ENCODE peak calls at places on chromosomes 6 and 20, in ten cellular contexts. One of them, this sample, is unnamed.

GRCh38 chr6:45563092-45563491 is 185.4 kb upstream of the SUPT3H start:
- DNase-seq in heart left ventricle: no peak
- DNase-seq in psoas muscle: no peak
- DNase-seq in sigmoid colon: no peak
- DNase-seq in endothelial cell of umbilical vein: no peak
- DNase-seq in IMR-90: no peak
- DNase-seq in neural progenitor cell: no peak
- DNase-seq in suprapubic skin: no peak
- DNase-seq in A549: no peak
- DNase-seq in stomach: no peak
- DNase-seq in this sample: no peak

GRCh38 chr20:58755062-58755697 is 62.6 kb downstream of the NPEPL1 start:
- DNase-seq in heart left ventricle: no peak
- DNase-seq in psoas muscle: no peak
- DNase-seq in sigmoid colon: no peak
- DNase-seq in endothelial cell of umbilical vein: no peak
- DNase-seq in IMR-90: no peak
- DNase-seq in neural progenitor cell: no peak
- DNase-seq in suprapubic skin: no peak
- DNase-seq in A549: no peak
- DNase-seq in stomach: no peak
- DNase-seq in this sample: no peak

GRCh38 chr6:33566182-33567084 is 13.6 kb downstream of the BAK1 start:
- DNase-seq in heart left ventricle: no peak
- DNase-seq in psoas muscle: no peak
- DNase-seq in sigmoid colon: no peak
- DNase-seq in endothelial cell of umbilical vein: no peak
- DNase-seq in IMR-90: peak
- DNase-seq in neural progenitor cell: no peak
- DNase-seq in suprapubic skin: no peak
- DNase-seq in A549: no peak
- DNase-seq in stomach: no peak
- DNase-seq in this sample: no peak

GRCh38 chr6:143965503-143966171 is 42.4 kb downstream of the PLAGL1 start:
- DNase-seq in heart left ventricle: no peak
- DNase-seq in psoas muscle: no peak
- DNase-seq in sigmoid colon: no peak
- DNase-seq in endothelial cell of umbilical vein: no peak
- DNase-seq in IMR-90: peak
- DNase-seq in neural progenitor cell: no peak
- DNase-seq in suprapubic skin: no peak
- DNase-seq in A549: no peak
- DNase-seq in stomach: no peak
- DNase-seq in this sample: no peak

GRCh38 chr6:87968435-87969278 is 79.0 kb upstream of the SPACA1 start:
- DNase-seq in heart left ventricle: peak
- DNase-seq in psoas muscle: no peak
- DNase-seq in sigmoid colon: no peak
- DNase-seq in endothelial cell of umbilical vein: peak
- DNase-seq in IMR-90: no peak
- DNase-seq in neural progenitor cell: peak
- DNase-seq in suprapubic skin: no peak
- DNase-seq in A549: peak
- DNase-seq in stomach: peak
- DNase-seq in this sample: no peak

GRCh38 chr6:134123666-134124208 is 71.3 kb upstream of the SLC2A12 start:
- DNase-seq in heart left ventricle: no peak
- DNase-seq in psoas muscle: no peak
- DNase-seq in sigmoid colon: no peak
- DNase-seq in endothelial cell of umbilical vein: peak
- DNase-seq in IMR-90: peak
- DNase-seq in neural progenitor cell: peak
- DNase-seq in suprapubic skin: no peak
- DNase-seq in A549: peak
- DNase-seq in stomach: no peak
- DNase-seq in this sample: no peak

GRCh38 chr20:1945134-1945618 is 48.7 kb downstream of the PDYN start:
- DNase-seq in heart left ventricle: peak
- DNase-seq in psoas muscle: peak
- DNase-seq in sigmoid colon: peak
- DNase-seq in endothelial cell of umbilical vein: no peak
- DNase-seq in IMR-90: no peak
- DNase-seq in neural progenitor cell: no peak
- DNase-seq in suprapubic skin: peak
- DNase-seq in A549: no peak
- DNase-seq in stomach: peak
- DNase-seq in this sample: peak

GRCh38 chr6:145271086-145271485 is 464.2 kb downstream of the EPM2A start:
- DNase-seq in heart left ventricle: no peak
- DNase-seq in psoas muscle: no peak
- DNase-seq in sigmoid colon: no peak
- DNase-seq in endothelial cell of umbilical vein: no peak
- DNase-seq in IMR-90: no peak
- DNase-seq in neural progenitor cell: peak
- DNase-seq in suprapubic skin: no peak
- DNase-seq in A549: no peak
- DNase-seq in stomach: no peak
- DNase-seq in this sample: no peak

GRCh38 chr6:150998992-150999975 is 133.8 kb downstream of the MTHFD1L start:
- DNase-seq in heart left ventricle: no peak
- DNase-seq in psoas muscle: no peak
- DNase-seq in sigmoid colon: no peak
- DNase-seq in endothelial cell of umbilical vein: no peak
- DNase-seq in IMR-90: no peak
- DNase-seq in neural progenitor cell: no peak
- DNase-seq in suprapubic skin: no peak
- DNase-seq in A549: no peak
- DNase-seq in stomach: no peak
- DNase-seq in this sample: no peak

GRCh38 chr6:107064579-107065065 is 36.6 kb downstream of the MTRES1 start:
- DNase-seq in heart left ventricle: no peak
- DNase-seq in psoas muscle: no peak
- DNase-seq in sigmoid colon: no peak
- DNase-seq in endothelial cell of umbilical vein: peak
- DNase-seq in IMR-90: peak
- DNase-seq in neural progenitor cell: no peak
- DNase-seq in suprapubic skin: no peak
- DNase-seq in A549: no peak
- DNase-seq in stomach: peak
- DNase-seq in this sample: peak

GRCh38 chr20:36092424-36093024 is 62.0 kb upstream of the EPB41L1 start:
- DNase-seq in heart left ventricle: peak
- DNase-seq in psoas muscle: peak
- DNase-seq in sigmoid colon: no peak
- DNase-seq in endothelial cell of umbilical vein: peak
- DNase-seq in IMR-90: no peak
- DNase-seq in neural progenitor cell: peak
- DNase-seq in suprapubic skin: no peak
- DNase-seq in A549: no peak
- DNase-seq in stomach: peak
- DNase-seq in this sample: peak

GRCh38 chr6:139925894-139926641 is 551.6 kb upstream of the CITED2 start:
- DNase-seq in heart left ventricle: no peak
- DNase-seq in psoas muscle: no peak
- DNase-seq in sigmoid colon: no peak
- DNase-seq in endothelial cell of umbilical vein: no peak
- DNase-seq in IMR-90: peak
- DNase-seq in neural progenitor cell: no peak
- DNase-seq in suprapubic skin: no peak
- DNase-seq in A549: no peak
- DNase-seq in stomach: no peak
- DNase-seq in this sample: no peak

GRCh38 chr20:12030470-12030869 is 112.8 kb downstream of the BTBD3 start:
- DNase-seq in heart left ventricle: no peak
- DNase-seq in psoas muscle: no peak
- DNase-seq in sigmoid colon: no peak
- DNase-seq in endothelial cell of umbilical vein: no peak
- DNase-seq in IMR-90: no peak
- DNase-seq in neural progenitor cell: no peak
- DNase-seq in suprapubic skin: no peak
- DNase-seq in A549: no peak
- DNase-seq in stomach: no peak
- DNase-seq in this sample: no peak

GRCh38 chr6:21158149-21158548 is 435.4 kb upstream of the SOX4 start:
- DNase-seq in heart left ventricle: no peak
- DNase-seq in psoas muscle: no peak
- DNase-seq in sigmoid colon: no peak
- DNase-seq in endothelial cell of umbilical vein: no peak
- DNase-seq in IMR-90: no peak
- DNase-seq in neural progenitor cell: no peak
- DNase-seq in suprapubic skin: no peak
- DNase-seq in A549: no peak
- DNase-seq in stomach: no peak
- DNase-seq in this sample: no peak

GRCh38 chr6:75291744-75292143 is 7.2 kb upstream of the TMEM30A start:
- DNase-seq in heart left ventricle: no peak
- DNase-seq in psoas muscle: no peak
- DNase-seq in sigmoid colon: no peak
- DNase-seq in endothelial cell of umbilical vein: no peak
- DNase-seq in IMR-90: no peak
- DNase-seq in neural progenitor cell: no peak
- DNase-seq in suprapubic skin: no peak
- DNase-seq in A549: no peak
- DNase-seq in stomach: no peak
- DNase-seq in this sample: no peak

GRCh38 chr6:43428874-43429273 is 1.5 kb downstream of the ABCC10 start:
- DNase-seq in heart left ventricle: no peak
- DNase-seq in psoas muscle: no peak
- DNase-seq in sigmoid colon: no peak
- DNase-seq in endothelial cell of umbilical vein: no peak
- DNase-seq in IMR-90: no peak
- DNase-seq in neural progenitor cell: no peak
- DNase-seq in suprapubic skin: no peak
- DNase-seq in A549: no peak
- DNase-seq in stomach: no peak
- DNase-seq in this sample: no peak

GRCh38 chr6:43426928-43427405 is 374 bp upstream of the ABCC10 start:
- DNase-seq in heart left ventricle: no peak
- DNase-seq in psoas muscle: no peak
- DNase-seq in sigmoid colon: no peak
- DNase-seq in endothelial cell of umbilical vein: no peak
- DNase-seq in IMR-90: no peak
- DNase-seq in neural progenitor cell: no peak
- DNase-seq in suprapubic skin: no peak
- DNase-seq in A549: no peak
- DNase-seq in stomach: no peak
- DNase-seq in this sample: no peak

GRCh38 chr6:43432009-43432945 is 4.9 kb downstream of the ABCC10 start:
- DNase-seq in heart left ventricle: no peak
- DNase-seq in psoas muscle: no peak
- DNase-seq in sigmoid colon: no peak
- DNase-seq in endothelial cell of umbilical vein: no peak
- DNase-seq in IMR-90: no peak
- DNase-seq in neural progenitor cell: no peak
- DNase-seq in suprapubic skin: no peak
- DNase-seq in A549: no peak
- DNase-seq in stomach: no peak
- DNase-seq in this sample: no peak

GRCh38 chr6:43427406-43428111 is at the start of gene ABCC10:
- DNase-seq in heart left ventricle: peak
- DNase-seq in psoas muscle: peak
- DNase-seq in sigmoid colon: peak
- DNase-seq in endothelial cell of umbilical vein: peak
- DNase-seq in IMR-90: peak
- DNase-seq in neural progenitor cell: peak
- DNase-seq in suprapubic skin: peak
- DNase-seq in A549: peak
- DNase-seq in stomach: peak
- DNase-seq in this sample: peak

GRCh38 chr6:43428112-43428570 is 800 bp downstream of the ABCC10 start:
- DNase-seq in heart left ventricle: no peak
- DNase-seq in psoas muscle: no peak
- DNase-seq in sigmoid colon: no peak
- DNase-seq in endothelial cell of umbilical vein: no peak
- DNase-seq in IMR-90: no peak
- DNase-seq in neural progenitor cell: no peak
- DNase-seq in suprapubic skin: no peak
- DNase-seq in A549: peak
- DNase-seq in stomach: no peak
- DNase-seq in this sample: no peak
- TF ChIP-seq CTCF in heart left ventricle: no peak
- TF ChIP-seq CTCF in psoas muscle: no peak
- TF ChIP-seq CTCF in sigmoid colon: no peak
- TF ChIP-seq CTCF in endothelial cell of umbilical vein: no peak
- TF ChIP-seq CTCF in IMR-90: no peak
- TF ChIP-seq CTCF in neural progenitor cell: no peak
- TF ChIP-seq CTCF in suprapubic skin: no peak
- TF ChIP-seq CTCF in A549: no peak
- TF ChIP-seq CTCF in stomach: no peak
- TF ChIP-seq CTCF in this sample: no peak

GRCh38 chr20:13786143-13786828 is 1.5 kb downstream of the NDUFAF5 start:
- DNase-seq in heart left ventricle: no peak
- DNase-seq in psoas muscle: no peak
- DNase-seq in sigmoid colon: no peak
- DNase-seq in endothelial cell of umbilical vein: no peak
- DNase-seq in IMR-90: no peak
- DNase-seq in neural progenitor cell: no peak
- DNase-seq in suprapubic skin: no peak
- DNase-seq in A549: no peak
- DNase-seq in stomach: no peak
- DNase-seq in this sample: no peak
- H3K27ac ChIP-seq in heart left ventricle: peak
- H3K27ac ChIP-seq in psoas muscle: peak
- H3K27ac ChIP-seq in sigmoid colon: peak
- H3K27ac ChIP-seq in endothelial cell of umbilical vein: no peak
- H3K27ac ChIP-seq in IMR-90: no peak
- H3K27ac ChIP-seq in neural progenitor cell: no peak
- H3K27ac ChIP-seq in suprapubic skin: no peak
- H3K27ac ChIP-seq in A549: peak
- H3K27ac ChIP-seq in stomach: no peak
- H3K27ac ChIP-seq in this sample: no peak

DNA sequence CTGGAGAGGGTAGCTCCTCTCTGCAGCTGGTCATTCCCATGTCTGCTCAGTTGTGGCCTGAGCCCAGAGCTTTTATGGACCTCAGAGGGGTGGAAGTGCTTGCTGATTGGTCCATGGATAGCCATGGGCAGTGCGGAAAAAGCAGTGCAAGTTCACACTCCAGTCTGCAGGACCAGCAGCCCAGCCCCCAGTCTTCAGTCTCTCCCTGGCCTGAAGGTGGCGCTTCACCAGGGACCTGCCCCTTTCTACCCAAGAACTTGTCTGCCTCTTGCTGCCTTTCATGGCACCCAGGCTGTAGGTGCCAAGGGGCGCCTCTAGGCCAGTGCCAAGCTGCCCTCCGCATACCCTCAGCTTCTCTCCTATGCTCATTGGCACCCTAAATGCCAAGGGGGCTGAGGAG is 91.0 kb downstream of the TBXT start:
- DNase-seq in heart left ventricle: no peak
- DNase-seq in psoas muscle: no peak
- DNase-seq in sigmoid colon: no peak
- DNase-seq in endothelial cell of umbilical vein: no peak
- DNase-seq in IMR-90: no peak
- DNase-seq in neural progenitor cell: no peak
- DNase-seq in suprapubic skin: no peak
- DNase-seq in A549: no peak
- DNase-seq in stomach: no peak
- DNase-seq in this sample: no peak
- TF ChIP-seq CTCF in heart left ventricle: no peak
- TF ChIP-seq CTCF in psoas muscle: no peak
- TF ChIP-seq CTCF in sigmoid colon: no peak
- TF ChIP-seq CTCF in endothelial cell of umbilical vein: no peak
- TF ChIP-seq CTCF in IMR-90: no peak
- TF ChIP-seq CTCF in neural progenitor cell: peak
- TF ChIP-seq CTCF in suprapubic skin: no peak
- TF ChIP-seq CTCF in A549: no peak
- TF ChIP-seq CTCF in stomach: no peak
- TF ChIP-seq CTCF in this sample: no peak

GRCh38 chr6:155273438-155273837 is 9.6 kb downstream of the CLDN20 start:
- DNase-seq in heart left ventricle: no peak
- DNase-seq in psoas muscle: no peak
- DNase-seq in sigmoid colon: no peak
- DNase-seq in endothelial cell of umbilical vein: peak
- DNase-seq in IMR-90: peak
- DNase-seq in neural progenitor cell: no peak
- DNase-seq in suprapubic skin: no peak
- DNase-seq in A549: no peak
- DNase-seq in stomach: no peak
- DNase-seq in this sample: no peak
- H3K27ac ChIP-seq in heart left ventricle: peak
- H3K27ac ChIP-seq in psoas muscle: peak
- H3K27ac ChIP-seq in sigmoid colon: peak
- H3K27ac ChIP-seq in endothelial cell of umbilical vein: peak
- H3K27ac ChIP-seq in IMR-90: peak
- H3K27ac ChIP-seq in neural progenitor cell: no peak
- H3K27ac ChIP-seq in suprapubic skin: peak
- H3K27ac ChIP-seq in A549: no peak
- H3K27ac ChIP-seq in stomach: no peak
- H3K27ac ChIP-seq in this sample: peak

This sample was measured in ovary.